ENCODE peak calls at places on chromosomes 6 and 20, in four cellular contexts. One of them, this sample, is unnamed.

GRCh38 chr6:1094306-1094705 is 217.6 kb upstream of the FOXQ1 start:
- DNase-seq in naive thymus-derived CD8-positive, alpha-beta T cell: no peak
- DNase-seq in fibroblast of gingiva: peak; percentile 88
- DNase-seq in AG08396: peak; percentile 59
- DNase-seq in this sample: no peak

GRCh38 chr6:291697-292505 is at the start of gene DUSP22:
- DNase-seq in naive thymus-derived CD8-positive, alpha-beta T cell: peak; percentile 71
- DNase-seq in fibroblast of gingiva: peak; percentile 88
- DNase-seq in AG08396: peak; percentile 100
- DNase-seq in this sample: peak; percentile 65

GRCh38 chr6:14313220-14313619 is 195.6 kb downstream of the CD83 start:
- DNase-seq in naive thymus-derived CD8-positive, alpha-beta T cell: no peak
- DNase-seq in fibroblast of gingiva: no peak
- DNase-seq in AG08396: no peak
- DNase-seq in this sample: no peak

GRCh38 chr20:45117581-45117980 is 2.6 kb upstream of the WFDC5 start:
- DNase-seq in naive thymus-derived CD8-positive, alpha-beta T cell: no peak
- DNase-seq in fibroblast of gingiva: no peak
- DNase-seq in AG08396: no peak
- DNase-seq in this sample: no peak

GRCh38 chr6:87183687-87184086 is 28.3 kb downstream of the ZNF292 start:
- DNase-seq in naive thymus-derived CD8-positive, alpha-beta T cell: no peak
- DNase-seq in fibroblast of gingiva: peak; percentile 61
- DNase-seq in AG08396: no peak
- DNase-seq in this sample: no peak

GRCh38 chr6:89987140-89987539 is 92.9 kb downstream of the GJA10 start:
- DNase-seq in naive thymus-derived CD8-positive, alpha-beta T cell: no peak
- DNase-seq in fibroblast of gingiva: no peak
- DNase-seq in AG08396: no peak
- DNase-seq in this sample: no peak

GRCh38 chr20:20687319-20687718 is 25.1 kb downstream of the RALGAPA2 start:
- DNase-seq in naive thymus-derived CD8-positive, alpha-beta T cell: no peak
- DNase-seq in fibroblast of gingiva: no peak
- DNase-seq in AG08396: no peak
- DNase-seq in this sample: no peak

GRCh38 chr6:5851261-5851757 is 155.4 kb downstream of the NRN1 start:
- DNase-seq in naive thymus-derived CD8-positive, alpha-beta T cell: peak; percentile 77
- DNase-seq in fibroblast of gingiva: peak; percentile 7
- DNase-seq in AG08396: peak; percentile 60
- DNase-seq in this sample: peak; percentile 82

GRCh38 chr20:54491443-54491842 is 16.1 kb downstream of the DOK5 start:
- DNase-seq in naive thymus-derived CD8-positive, alpha-beta T cell: no peak
- DNase-seq in fibroblast of gingiva: no peak
- DNase-seq in AG08396: no peak
- DNase-seq in this sample: no peak

GRCh38 chr6:123803456-123803861 is 206 bp upstream of the NKAIN2 start:
- DNase-seq in naive thymus-derived CD8-positive, alpha-beta T cell: no peak
- DNase-seq in fibroblast of gingiva: no peak
- DNase-seq in AG08396: peak; percentile 10
- DNase-seq in this sample: no peak

GRCh38 chr6:106369739-106370138 is 9.2 kb downstream of the CRYBG1 start:
- DNase-seq in naive thymus-derived CD8-positive, alpha-beta T cell: no peak
- DNase-seq in fibroblast of gingiva: no peak
- DNase-seq in AG08396: no peak
- DNase-seq in this sample: no peak

GRCh38 chr6:161393292-161393691 is 119.4 kb upstream of the AGPAT4 start:
- DNase-seq in naive thymus-derived CD8-positive, alpha-beta T cell: no peak
- DNase-seq in fibroblast of gingiva: no peak
- DNase-seq in AG08396: no peak
- DNase-seq in this sample: no peak

GRCh38 chr6:72149715-72150114 is 263.4 kb downstream of the RIMS1 start:
- DNase-seq in naive thymus-derived CD8-positive, alpha-beta T cell: no peak
- DNase-seq in fibroblast of gingiva: no peak
- DNase-seq in AG08396: no peak
- DNase-seq in this sample: no peak

GRCh38 chr20:18063676-18064075 is 6.0 kb upstream of the OVOL2 start:
- DNase-seq in naive thymus-derived CD8-positive, alpha-beta T cell: no peak
- DNase-seq in fibroblast of gingiva: no peak
- DNase-seq in AG08396: no peak
- DNase-seq in this sample: no peak

GRCh38 chr6:168015492-168016175 is 18.2 kb downstream of the KIF25 start:
- DNase-seq in naive thymus-derived CD8-positive, alpha-beta T cell: no peak
- DNase-seq in fibroblast of gingiva: no peak
- DNase-seq in AG08396: no peak
- DNase-seq in this sample: no peak

GRCh38 chr6:163392533-163392932 is 22.0 kb upstream of the QKI start:
- DNase-seq in naive thymus-derived CD8-positive, alpha-beta T cell: no peak
- DNase-seq in fibroblast of gingiva: no peak
- DNase-seq in AG08396: peak; percentile 51
- DNase-seq in this sample: no peak

GRCh38 chr6:71250050-71250689 is 38.4 kb upstream of the OGFRL1 start:
- DNase-seq in naive thymus-derived CD8-positive, alpha-beta T cell: no peak
- DNase-seq in fibroblast of gingiva: peak; percentile 91
- DNase-seq in AG08396: peak; percentile 49
- DNase-seq in this sample: no peak

GRCh38 chr6:90388395-90388794 is 91.8 kb upstream of the BACH2 start:
- DNase-seq in naive thymus-derived CD8-positive, alpha-beta T cell: no peak
- DNase-seq in fibroblast of gingiva: no peak
- DNase-seq in AG08396: no peak
- DNase-seq in this sample: no peak

GRCh38 chr6:166410426-166410935 is 27.7 kb upstream of the MPC1 start:
- DNase-seq in naive thymus-derived CD8-positive, alpha-beta T cell: no peak
- DNase-seq in fibroblast of gingiva: no peak
- DNase-seq in AG08396: no peak
- DNase-seq in this sample: no peak

GRCh38 chr20:32218156-32218900 is 10.6 kb downstream of the POFUT1 start:
- DNase-seq in naive thymus-derived CD8-positive, alpha-beta T cell: no peak
- DNase-seq in fibroblast of gingiva: no peak
- DNase-seq in AG08396: no peak
- DNase-seq in this sample: no peak

GRCh38 chr6:37538107-37538506 is 38.4 kb upstream of the CCDC167 start:
- DNase-seq in naive thymus-derived CD8-positive, alpha-beta T cell: no peak
- DNase-seq in fibroblast of gingiva: no peak
- DNase-seq in AG08396: peak; percentile 44
- DNase-seq in this sample: no peak

GRCh38 chr20:10524034-10524476 is 89.0 kb downstream of the SLX4IP start:
- DNase-seq in naive thymus-derived CD8-positive, alpha-beta T cell: no peak
- DNase-seq in fibroblast of gingiva: peak; percentile 72
- DNase-seq in AG08396: no peak
- DNase-seq in this sample: no peak

GRCh38 chr20:51429144-51429482 is 113.4 kb downstream of the NFATC2 start:
- DNase-seq in naive thymus-derived CD8-positive, alpha-beta T cell: no peak
- DNase-seq in fibroblast of gingiva: no peak
- DNase-seq in AG08396: no peak
- DNase-seq in this sample: no peak

GRCh38 chr20:58131111-58131510 is 97.3 kb downstream of the ANKRD60 start:
- DNase-seq in naive thymus-derived CD8-positive, alpha-beta T cell: no peak
- DNase-seq in fibroblast of gingiva: peak; percentile 25
- DNase-seq in AG08396: peak; percentile 46
- DNase-seq in this sample: no peak

GRCh38 chr20:57396212-57396611 is 5.0 kb downstream of the RBM38 start:
- DNase-seq in naive thymus-derived CD8-positive, alpha-beta T cell: no peak
- DNase-seq in fibroblast of gingiva: no peak
- DNase-seq in AG08396: no peak
- DNase-seq in this sample: no peak

GRCh38 chr20:2756056-2756611 is 44.3 kb downstream of the CPXM1 start:
- DNase-seq in naive thymus-derived CD8-positive, alpha-beta T cell: no peak
- DNase-seq in fibroblast of gingiva: peak; percentile 45
- DNase-seq in AG08396: peak; percentile 79
- DNase-seq in this sample: no peak